ENCODE peak calls at places on chromosomes 6 and 20, in seven cellular contexts. Z is coronary artery; W is psoas muscle; C is stimulated activated CD4-positive, alpha-beta T cell treated with anti-CD3 and anti-CD28 coated beads, Interleukin-4, amount 100 ng/mL, for 24 hours; B is H54; H is cardiac muscle cell; T is amniotic epithelial cell. X is an unnamed sample.

GRCh38 chr20:18466574-18466893 is 296 bp downstream of the DZANK1 start:
- DNase-seq in Z (no peak), W (no peak), C (no peak), B (peak), H (no peak), T (no peak), X (no peak)

GRCh38 chr6:138545621-138545980 is 46.3 kb upstream of the NHSL1 start:
- DNase-seq in Z (no peak), W (peak), C (no peak), B (no peak), H (peak), T (peak), X (no peak)

GRCh38 chr6:165674155-165675029 is 11.4 kb upstream of the PDE10A start:
- DNase-seq in Z (no peak), W (no peak), C (no peak), B (no peak), H (no peak), T (no peak), X (peak)

GRCh38 chr6:23349521-23350147 is 776.4 kb upstream of the NRSN1 start:
- DNase-seq in Z (no peak), W (no peak), C (no peak), B (peak), H (peak), T (peak), X (no peak)

GRCh38 chr6:113856011-113856551 is 1.1 kb upstream of the MARCKS start:
- DNase-seq in Z (no peak), W (no peak), C (no peak), B (no peak), H (peak), T (peak), X (no peak)

GRCh38 chr20:40816039-40816352 is 127.0 kb upstream of the MAFB start:
- DNase-seq in Z (no peak), W (no peak), C (no peak), B (no peak), H (no peak), T (no peak), X (no peak)

GRCh38 chr6:3766219-3766618 is 14.7 kb upstream of the PXDC1 start:
- DNase-seq in Z (no peak), W (no peak), C (no peak), B (no peak), H (peak), T (peak), X (no peak)

GRCh38 chr6:29552512-29553051 is 7.0 kb downstream of the UBD start:
- DNase-seq in Z (no peak), W (no peak), C (no peak), B (peak), H (peak), T (peak), X (peak)

GRCh38 chr6:144314562-144314961 is 29.4 kb downstream of the UTRN start:
- DNase-seq in Z (no peak), W (no peak), C (no peak), B (no peak), H (no peak), T (no peak), X (no peak)

GRCh38 chr6:57190140-57190539 is 18.0 kb downstream of the BAG2 start:
- DNase-seq in Z (no peak), W (no peak), C (no peak), B (no peak), H (peak), T (peak), X (no peak)

GRCh38 chr6:159715605-159716004 is 11.7 kb upstream of the WTAP start:
- DNase-seq in Z (no peak), W (no peak), C (no peak), B (no peak), H (no peak), T (no peak), X (peak)

GRCh38 chr6:158028421-158028820 is 46.8 kb downstream of the SYNJ2 start:
- DNase-seq in Z (no peak), W (no peak), C (no peak), B (no peak), H (no peak), T (no peak), X (no peak)

GRCh38 chr20:59032713-59033059 is 551 bp upstream of the ATP5F1E start:
- DNase-seq in Z (no peak), W (no peak), C (no peak), B (peak), H (peak), T (peak), X (no peak)

GRCh38 chr20:47317127-47317895 is 39.2 kb downstream of the ZMYND8 start:
- DNase-seq in Z (peak), W (peak), C (peak), B (peak), H (peak), T (peak), X (peak)

GRCh38 chr6:3324262-3324942 is 65.7 kb downstream of the PSMG4 start:
- DNase-seq in Z (peak), W (no peak), C (peak), B (peak), H (peak), T (peak), X (no peak)

GRCh38 chr6:27321370-27321769 is 9.3 kb upstream of the POM121L2 start:
- DNase-seq in Z (no peak), W (no peak), C (no peak), B (no peak), H (no peak), T (no peak), X (no peak)

GRCh38 chr6:145734486-145735355 is 599 bp downstream of the EPM2A start:
- DNase-seq in Z (peak), W (peak), C (peak), B (peak), H (peak), T (peak), X (peak)

GRCh38 chr6:108942556-108943492 is 94.6 kb downstream of the ARMC2 start:
- DNase-seq in Z (no peak), W (no peak), C (peak), B (no peak), H (no peak), T (no peak), X (peak)

GRCh38 chr6:42197574-42198362 is 3.0 kb upstream of the GUCA1B start:
- DNase-seq in Z (no peak), W (no peak), C (peak), B (peak), H (peak), T (peak), X (no peak)

GRCh38 chr20:63132131-63132714 is 83.7 kb downstream of the YTHDF1 start:
- DNase-seq in Z (no peak), W (no peak), C (no peak), B (no peak), H (no peak), T (no peak), X (no peak)

GRCh38 chr20:39795401-39796272 is 833.5 kb downstream of the DHX35 start:
- DNase-seq in Z (no peak), W (no peak), C (no peak), B (no peak), H (no peak), T (no peak), X (no peak)

GRCh38 chr6:25369450-25370086 is 90.4 kb downstream of the CARMIL1 start:
- DNase-seq in Z (no peak), W (no peak), C (peak), B (no peak), H (peak), T (no peak), X (peak)

GRCh38 chr6:135866445-135867143 is 15.1 kb downstream of the PDE7B start:
- DNase-seq in Z (no peak), W (no peak), C (no peak), B (no peak), H (no peak), T (no peak), X (no peak)

GRCh38 chr20:31908016-31908415 is 37.6 kb downstream of the TTLL9 start:
- DNase-seq in Z (peak), W (no peak), C (no peak), B (no peak), H (no peak), T (no peak), X (no peak)

GRCh38 chr6:16635810-16636602 is 125.3 kb downstream of the ATXN1 start:
- DNase-seq in Z (no peak), W (no peak), C (no peak), B (peak), H (peak), T (peak), X (peak)

GRCh38 chr20:59320850-59321631 is 20.6 kb downstream of the EDN3 start:
- DNase-seq in Z (no peak), W (no peak), C (no peak), B (no peak), H (no peak), T (no peak), X (no peak)

GRCh38 chr20:661474-662288 is 8.7 kb upstream of the SRXN1 start:
- DNase-seq in Z (no peak), W (no peak), C (no peak), B (no peak), H (no peak), T (no peak), X (no peak)

GRCh38 chr6:87199787-87200186 is 44.4 kb downstream of the ZNF292 start:
- DNase-seq in Z (no peak), W (no peak), C (no peak), B (no peak), H (no peak), T (no peak), X (no peak)

GRCh38 chr6:18390476-18390875 is 3.3 kb downstream of the RNF144B start:
- DNase-seq in Z (no peak), W (no peak), C (no peak), B (no peak), H (no peak), T (no peak), X (no peak)

GRCh38 chr6:48447251-48447650 is 336.3 kb upstream of the PTCHD4 start:
- DNase-seq in Z (no peak), W (no peak), C (no peak), B (no peak), H (no peak), T (no peak), X (no peak)

GRCh38 chr6:157030756-157031155 is 253.6 kb downstream of the ARID1B start:
- DNase-seq in Z (no peak), W (no peak), C (no peak), B (no peak), H (no peak), T (no peak), X (no peak)